ENCODE peak calls at places on chromosomes 1 and 21, in ten cellular contexts. One of them, this sample, is unnamed.

GRCh38 chr21:42269382-42269781 is 45.8 kb downstream of the TFF3 start:
- DNase-seq in breast epithelium: no peak
- DNase-seq in transverse colon: no peak
- DNase-seq in prostate gland: no peak
- DNase-seq in stomach: no peak
- DNase-seq in Panc1: no peak
- DNase-seq in GM12878: no peak
- DNase-seq in HL-60: no peak
- DNase-seq in HCT116: no peak
- DNase-seq in spleen: no peak
- DNase-seq in this sample: no peak

GRCh38 chr1:168180148-168180524 is 1.4 kb downstream of the TIPRL start:
- DNase-seq in stomach: no peak
- DNase-seq in GM12878: no peak
- DNase-seq in spleen: no peak
- DNase-seq in prostate gland: no peak
- DNase-seq in HCT116: no peak
- DNase-seq in breast epithelium: no peak
- DNase-seq in HL-60: no peak
- DNase-seq in Panc1: no peak
- DNase-seq in transverse colon: no peak
- DNase-seq in this sample: no peak

GRCh38 chr1:218273757-218274505 is 11.2 kb upstream of the RRP15 start:
- DNase-seq in HCT116: no peak
- DNase-seq in transverse colon: no peak
- DNase-seq in Panc1: no peak
- DNase-seq in breast epithelium: no peak
- DNase-seq in prostate gland: no peak
- DNase-seq in HL-60: no peak
- DNase-seq in stomach: no peak
- DNase-seq in spleen: no peak
- DNase-seq in GM12878: no peak
- DNase-seq in this sample: no peak

GRCh38 chr1:223742861-223743517 is 30.6 kb downstream of the CAPN2 start:
- DNase-seq in HL-60: no peak
- DNase-seq in prostate gland: no peak
- DNase-seq in HCT116: no peak
- DNase-seq in stomach: no peak
- DNase-seq in Panc1: no peak
- DNase-seq in transverse colon: no peak
- DNase-seq in spleen: no peak
- DNase-seq in GM12878: no peak
- DNase-seq in breast epithelium: no peak
- DNase-seq in this sample: no peak

GRCh38 chr1:110155878-110156522 is 5.7 kb downstream of the SLC6A17 start:
- DNase-seq in spleen: no peak
- DNase-seq in stomach: peak; percentile 65
- DNase-seq in breast epithelium: peak; percentile 69
- DNase-seq in Panc1: no peak
- DNase-seq in HCT116: no peak
- DNase-seq in HL-60: peak; percentile 17
- DNase-seq in GM12878: no peak
- DNase-seq in transverse colon: peak; percentile 48
- DNase-seq in prostate gland: peak; percentile 40
- DNase-seq in this sample: no peak

GRCh38 chr1:67919714-67920113 is 86.4 kb upstream of the GNG12 start:
- DNase-seq in HCT116: no peak
- DNase-seq in Panc1: no peak
- DNase-seq in HL-60: no peak
- DNase-seq in stomach: no peak
- DNase-seq in transverse colon: no peak
- DNase-seq in prostate gland: no peak
- DNase-seq in spleen: no peak
- DNase-seq in GM12878: no peak
- DNase-seq in breast epithelium: no peak
- DNase-seq in this sample: no peak

GRCh38 chr1:211653907-211654553 is 21.4 kb downstream of the NEK2 start:
- DNase-seq in HL-60: no peak
- DNase-seq in transverse colon: no peak
- DNase-seq in prostate gland: no peak
- DNase-seq in breast epithelium: no peak
- DNase-seq in stomach: no peak
- DNase-seq in Panc1: no peak
- DNase-seq in HCT116: no peak
- DNase-seq in GM12878: no peak
- DNase-seq in spleen: no peak
- DNase-seq in this sample: no peak

GRCh38 chr1:233904979-233905415 is 521 bp downstream of the SLC35F3 start:
- DNase-seq in GM12878: no peak
- DNase-seq in HL-60: no peak
- DNase-seq in prostate gland: no peak
- DNase-seq in HCT116: no peak
- DNase-seq in transverse colon: no peak
- DNase-seq in Panc1: no peak
- DNase-seq in spleen: no peak
- DNase-seq in breast epithelium: no peak
- DNase-seq in stomach: no peak
- DNase-seq in this sample: no peak

GRCh38 chr1:230121950-230122349 is 54.9 kb downstream of the GALNT2 start:
- DNase-seq in HL-60: no peak
- DNase-seq in transverse colon: peak; percentile 37
- DNase-seq in prostate gland: no peak
- DNase-seq in HCT116: no peak
- DNase-seq in spleen: no peak
- DNase-seq in GM12878: no peak
- DNase-seq in Panc1: no peak
- DNase-seq in breast epithelium: no peak
- DNase-seq in stomach: no peak
- DNase-seq in this sample: no peak

GRCh38 chr1:230119340-230119739 is 52.3 kb downstream of the GALNT2 start:
- DNase-seq in prostate gland: no peak
- DNase-seq in spleen: no peak
- DNase-seq in HL-60: no peak
- DNase-seq in GM12878: no peak
- DNase-seq in transverse colon: no peak
- DNase-seq in stomach: no peak
- DNase-seq in breast epithelium: peak; percentile 34
- DNase-seq in HCT116: no peak
- DNase-seq in Panc1: no peak
- DNase-seq in this sample: no peak

GRCh38 chr1:230120949-230121381 is 53.9 kb downstream of the GALNT2 start:
- DNase-seq in stomach: no peak
- DNase-seq in prostate gland: no peak
- DNase-seq in transverse colon: peak; percentile 63
- DNase-seq in breast epithelium: no peak
- DNase-seq in Panc1: no peak
- DNase-seq in spleen: no peak
- DNase-seq in GM12878: no peak
- DNase-seq in HL-60: no peak
- DNase-seq in HCT116: peak; percentile 10
- DNase-seq in this sample: no peak

GRCh38 chr1:230122361-230123279 is 55.6 kb downstream of the GALNT2 start:
- DNase-seq in spleen: no peak
- DNase-seq in prostate gland: no peak
- DNase-seq in HCT116: no peak
- DNase-seq in HL-60: no peak
- DNase-seq in stomach: no peak
- DNase-seq in breast epithelium: no peak
- DNase-seq in GM12878: no peak
- DNase-seq in Panc1: no peak
- DNase-seq in transverse colon: no peak
- DNase-seq in this sample: no peak

DNA sequence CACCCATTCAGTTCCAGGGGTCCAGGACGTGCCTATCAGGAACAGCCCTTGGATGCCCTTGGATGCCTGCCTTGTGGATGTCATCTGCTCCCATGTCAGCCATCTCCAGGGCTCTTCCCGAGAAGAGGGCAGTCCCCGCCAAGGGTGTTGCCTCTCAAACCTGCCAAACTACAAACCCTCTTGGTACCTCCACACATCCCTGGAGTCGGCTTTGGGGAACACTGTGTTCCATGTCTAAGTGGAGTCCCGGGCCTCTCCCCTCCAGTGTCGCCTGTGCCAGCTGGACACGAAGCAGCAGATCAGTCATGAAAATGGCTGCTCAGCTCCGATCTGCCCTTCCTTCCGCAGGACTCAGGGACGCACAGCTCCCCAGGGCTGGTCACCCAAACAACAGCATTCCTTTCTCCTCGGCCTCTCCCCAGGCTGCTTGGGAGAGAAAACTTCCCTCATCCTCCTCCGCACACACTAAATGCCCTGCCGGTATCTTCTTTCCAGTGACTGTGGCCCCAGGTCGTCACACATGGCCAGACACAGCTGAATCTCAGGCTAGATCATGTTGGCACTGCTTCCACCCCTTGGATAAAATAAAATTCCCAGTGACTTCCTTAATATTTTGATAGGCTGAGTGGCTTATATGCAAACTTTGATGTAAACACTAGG is 53.4 kb downstream of the GALNT2 start:
- DNase-seq in HCT116: no peak
- DNase-seq in breast epithelium: no peak
- DNase-seq in HL-60: no peak
- DNase-seq in transverse colon: no peak
- DNase-seq in stomach: no peak
- DNase-seq in spleen: no peak
- DNase-seq in Panc1: no peak
- DNase-seq in prostate gland: no peak
- DNase-seq in GM12878: no peak
- DNase-seq in this sample: no peak
- TF ChIP-seq POLR2AphosphoS5 in HCT116: no peak
- TF ChIP-seq POLR2AphosphoS5 in breast epithelium: no peak
- TF ChIP-seq POLR2AphosphoS5 in HL-60: no peak
- TF ChIP-seq POLR2AphosphoS5 in transverse colon: no peak
- TF ChIP-seq POLR2AphosphoS5 in stomach: no peak
- TF ChIP-seq POLR2AphosphoS5 in spleen: no peak
- TF ChIP-seq POLR2AphosphoS5 in Panc1: no peak
- TF ChIP-seq POLR2AphosphoS5 in prostate gland: no peak
- TF ChIP-seq POLR2AphosphoS5 in GM12878: no peak
- TF ChIP-seq POLR2AphosphoS5 in this sample: no peak

DNA sequence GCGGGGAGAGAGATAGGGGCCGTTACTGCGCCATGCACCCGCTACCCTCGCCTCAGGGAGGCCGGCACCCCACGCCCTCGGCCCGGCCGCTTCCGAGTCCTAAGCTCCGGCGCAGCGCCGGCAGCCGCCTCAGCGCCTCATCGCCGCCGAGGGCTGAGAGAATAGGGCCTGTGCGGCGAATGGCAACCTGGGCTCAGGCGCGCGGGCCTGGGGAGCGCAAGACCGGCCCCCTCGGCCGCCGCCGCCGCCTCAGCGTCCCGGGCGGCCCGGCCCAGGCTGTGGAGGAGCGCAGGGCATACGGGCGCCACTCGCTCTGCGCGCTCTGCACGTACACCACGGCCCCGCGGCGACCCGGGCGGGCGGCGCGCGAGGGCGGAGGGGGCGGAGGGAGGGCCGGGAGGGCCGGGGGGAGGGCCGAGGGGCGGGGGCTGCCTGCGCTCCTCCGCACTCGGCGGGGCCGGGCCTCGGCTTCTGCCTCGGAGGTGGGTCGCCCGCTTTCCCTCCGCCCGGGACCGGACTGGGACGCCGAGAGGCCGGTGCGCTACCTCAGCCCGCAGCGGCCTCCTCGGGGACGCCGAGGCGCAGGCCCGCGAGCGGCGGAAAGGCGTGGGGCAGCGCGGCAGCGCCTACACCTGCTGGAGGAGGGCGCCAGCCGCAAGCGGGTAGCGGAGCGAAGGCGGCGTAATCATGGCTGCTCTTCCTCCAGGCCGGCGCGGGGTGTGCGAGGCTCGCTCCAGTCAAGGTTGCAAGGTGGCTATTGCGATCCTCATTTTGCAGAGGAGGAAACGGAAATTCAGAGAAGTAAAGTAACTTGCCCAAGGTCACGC is at the start of gene EGLN1:
- DNase-seq in spleen: peak; percentile 97
- DNase-seq in breast epithelium: peak; percentile 72
- DNase-seq in Panc1: peak; percentile 62
- DNase-seq in HCT116: peak; percentile 63
- DNase-seq in transverse colon: peak; percentile 89
- DNase-seq in prostate gland: peak; percentile 76
- DNase-seq in GM12878: peak; percentile 48
- DNase-seq in HL-60: peak; percentile 61
- DNase-seq in stomach: peak; percentile 89
- DNase-seq in this sample: peak; percentile 91
- TF ChIP-seq CTCF in spleen: no peak
- TF ChIP-seq CTCF in breast epithelium: peak; percentile 23
- TF ChIP-seq CTCF in Panc1: peak; percentile 62
- TF ChIP-seq CTCF in HCT116: peak; percentile 13
- TF ChIP-seq CTCF in transverse colon: no peak
- TF ChIP-seq CTCF in prostate gland: peak; percentile 18
- TF ChIP-seq CTCF in GM12878: peak; percentile 49
- TF ChIP-seq CTCF in HL-60: peak; percentile 27
- TF ChIP-seq CTCF in stomach: no peak
- TF ChIP-seq CTCF in this sample: no peak

GRCh38 chr1:162855461-162856150 is 5.4 kb downstream of the CCDC190 start:
- DNase-seq in GM12878: no peak
- DNase-seq in HL-60: no peak
- DNase-seq in Panc1: no peak
- DNase-seq in stomach: no peak
- DNase-seq in prostate gland: no peak
- DNase-seq in transverse colon: no peak
- DNase-seq in HCT116: no peak
- DNase-seq in spleen: no peak
- DNase-seq in breast epithelium: no peak
- DNase-seq in this sample: no peak

GRCh38 chr1:162854245-162854860 is 6.6 kb downstream of the CCDC190 start:
- DNase-seq in Panc1: no peak
- DNase-seq in transverse colon: peak; percentile 63
- DNase-seq in prostate gland: peak; percentile 54
- DNase-seq in breast epithelium: peak; percentile 55
- DNase-seq in HL-60: peak; percentile 18
- DNase-seq in GM12878: no peak
- DNase-seq in spleen: no peak
- DNase-seq in stomach: peak; percentile 76
- DNase-seq in HCT116: peak; percentile 77
- DNase-seq in this sample: no peak

GRCh38 chr1:162859210-162859609 is 1.8 kb downstream of the CCDC190 start:
- DNase-seq in transverse colon: no peak
- DNase-seq in prostate gland: no peak
- DNase-seq in Panc1: no peak
- DNase-seq in breast epithelium: no peak
- DNase-seq in spleen: no peak
- DNase-seq in HL-60: no peak
- DNase-seq in HCT116: no peak
- DNase-seq in GM12878: no peak
- DNase-seq in stomach: no peak
- DNase-seq in this sample: no peak

GRCh38 chr1:162857850-162858249 is 3.1 kb downstream of the CCDC190 start:
- DNase-seq in HCT116: no peak
- DNase-seq in breast epithelium: no peak
- DNase-seq in HL-60: no peak
- DNase-seq in transverse colon: no peak
- DNase-seq in spleen: no peak
- DNase-seq in prostate gland: no peak
- DNase-seq in GM12878: no peak
- DNase-seq in Panc1: no peak
- DNase-seq in stomach: no peak
- DNase-seq in this sample: no peak

DNA sequence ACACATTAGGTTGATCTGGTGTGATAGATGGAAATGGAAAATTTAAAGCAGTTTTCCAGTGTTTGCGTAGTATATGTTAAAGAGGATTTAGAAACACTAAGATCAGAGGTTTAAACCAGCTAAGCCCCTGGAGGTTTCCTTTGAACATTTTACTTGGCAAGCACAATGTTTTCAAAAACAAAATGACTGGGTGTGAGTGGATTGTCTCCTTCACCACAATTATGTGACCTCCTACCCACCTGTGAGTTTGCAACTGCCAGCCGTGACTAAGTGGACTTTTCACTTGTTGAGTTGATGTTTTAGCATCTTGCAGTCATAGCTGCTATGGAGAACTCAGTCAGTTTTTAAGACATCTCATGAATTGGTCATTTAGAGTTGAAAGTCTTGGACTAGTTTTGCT is 4.7 kb downstream of the CCDC190 start:
- DNase-seq in HCT116: peak; percentile 50
- DNase-seq in stomach: no peak
- DNase-seq in HL-60: no peak
- DNase-seq in transverse colon: no peak
- DNase-seq in spleen: no peak
- DNase-seq in breast epithelium: no peak
- DNase-seq in GM12878: no peak
- DNase-seq in prostate gland: no peak
- DNase-seq in Panc1: no peak
- DNase-seq in this sample: no peak
- TF ChIP-seq POLR2AphosphoS5 in HCT116: no peak
- TF ChIP-seq POLR2AphosphoS5 in stomach: no peak
- TF ChIP-seq POLR2AphosphoS5 in HL-60: no peak
- TF ChIP-seq POLR2AphosphoS5 in transverse colon: no peak
- TF ChIP-seq POLR2AphosphoS5 in spleen: no peak
- TF ChIP-seq POLR2AphosphoS5 in breast epithelium: no peak
- TF ChIP-seq POLR2AphosphoS5 in GM12878: no peak
- TF ChIP-seq POLR2AphosphoS5 in prostate gland: no peak
- TF ChIP-seq POLR2AphosphoS5 in Panc1: no peak
- TF ChIP-seq POLR2AphosphoS5 in this sample: no peak

DNA sequence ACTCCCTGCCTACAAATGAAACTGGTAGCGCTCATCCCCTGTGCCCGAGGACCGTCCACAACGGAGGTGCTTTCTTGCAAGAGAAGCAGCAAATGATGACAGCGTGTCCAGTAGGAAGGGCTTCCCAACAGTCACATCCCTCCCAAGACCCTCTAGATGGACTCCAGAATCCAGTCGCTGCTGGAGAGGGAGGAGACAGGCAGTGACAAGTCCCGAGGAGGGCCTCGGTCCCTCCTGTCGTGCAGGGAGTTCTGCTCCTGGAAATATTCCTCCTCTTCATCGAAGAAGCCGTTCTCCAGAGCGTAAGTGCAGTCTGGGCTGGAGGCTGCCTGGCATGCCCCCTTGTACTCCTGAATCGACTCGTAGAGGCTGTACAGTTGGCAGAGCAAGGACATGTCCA is 20.3 kb downstream of the FAM89A start:
- DNase-seq in HL-60: no peak
- DNase-seq in spleen: no peak
- DNase-seq in stomach: no peak
- DNase-seq in transverse colon: no peak
- DNase-seq in prostate gland: no peak
- DNase-seq in HCT116: no peak
- DNase-seq in GM12878: no peak
- DNase-seq in Panc1: no peak
- DNase-seq in breast epithelium: no peak
- DNase-seq in this sample: no peak
- TF ChIP-seq CTCF in HL-60: no peak
- TF ChIP-seq CTCF in spleen: no peak
- TF ChIP-seq CTCF in stomach: no peak
- TF ChIP-seq CTCF in transverse colon: no peak
- TF ChIP-seq CTCF in prostate gland: no peak
- TF ChIP-seq CTCF in HCT116: no peak
- TF ChIP-seq CTCF in GM12878: no peak
- TF ChIP-seq CTCF in Panc1: no peak
- TF ChIP-seq CTCF in breast epithelium: no peak
- TF ChIP-seq CTCF in this sample: no peak